ENCODE peak calls at places on chromosomes 1 and 21, in six cellular contexts. M is Panc1, O is suprapubic skin, W is H9, H is testis, K is left ventricle myocardium inferior. L is an unnamed sample. For H3K4me1, the result is how much of the 10 kb centered on the place peaks cover.

GRCh38 chr1:3333903-3334302 is 120.6 kb upstream of the ARHGEF16 start:
- DNase-seq in M (no peak), O (no peak), W (no peak), H (no peak), K (no peak), L (no peak)

GRCh38 chr1:94855307-94855700 is 35.1 kb downstream of the SLC44A3 start:
- DNase-seq in M (no peak), O (no peak), W (no peak), H (no peak), K (no peak), L (no peak)

GRCh38 chr1:225460737-225461532 is 33.1 kb upstream of the LBR start:
- DNase-seq in M (no peak), O (peak), W (no peak), H (no peak), K (no peak), L (no peak)

GRCh38 chr1:40786171-40786994 is 2.8 kb downstream of the KCNQ4 start:
- DNase-seq in M (no peak), O (no peak), W (no peak), H (no peak), K (no peak), L (no peak)

GRCh38 chr1:44067258-44068250 is 36.3 kb upstream of the SLC6A9 start:
- DNase-seq in M (no peak), O (no peak), W (no peak), H (no peak), K (no peak), L (no peak)

GRCh38 chr1:209456878-209457277 is 126.6 kb upstream of the CAMK1G start:
- DNase-seq in M (no peak), O (no peak), W (no peak), H (no peak), K (no peak), L (no peak)

GRCh38 chr1:156896490-156897033 is 3.0 kb downstream of the PEAR1 start:
- DNase-seq in M (peak), O (no peak), W (peak), H (no peak), K (no peak), L (peak)

GRCh38 chr1:109622895-109623294 is 3.3 kb downstream of the AMPD2 start:
- DNase-seq in M (no peak), O (no peak), W (no peak), H (no peak), K (no peak), L (no peak)

GRCh38 chr1:180494370-180494769 is 8.0 kb downstream of the ACBD6 start:
- DNase-seq in M (no peak), O (no peak), W (no peak), H (no peak), K (no peak), L (no peak)

GRCh38 chr1:212234431-212235298 is 50.5 kb upstream of the PPP2R5A start:
- DNase-seq in M (peak), O (no peak), W (no peak), H (no peak), K (peak), L (peak)

GRCh38 chr21:31195334-31196015 is 148.6 kb downstream of the TIAM1 start:
- DNase-seq in M (no peak), O (no peak), W (no peak), H (no peak), K (no peak), L (no peak)

GRCh38 chr21:31196724-31197123 is 147.3 kb downstream of the TIAM1 start:
- DNase-seq in M (no peak), O (no peak), W (no peak), H (no peak), K (no peak), L (no peak)

GRCh38 chr21:31193761-31194160 is 150.3 kb downstream of the TIAM1 start:
- DNase-seq in M (no peak), O (no peak), W (peak), H (peak), K (no peak), L (no peak)

GRCh38 chr21:31191553-31191952 is 152.5 kb downstream of the TIAM1 start:
- DNase-seq in M (no peak), O (no peak), W (no peak), H (no peak), K (no peak), L (no peak)

DNA sequence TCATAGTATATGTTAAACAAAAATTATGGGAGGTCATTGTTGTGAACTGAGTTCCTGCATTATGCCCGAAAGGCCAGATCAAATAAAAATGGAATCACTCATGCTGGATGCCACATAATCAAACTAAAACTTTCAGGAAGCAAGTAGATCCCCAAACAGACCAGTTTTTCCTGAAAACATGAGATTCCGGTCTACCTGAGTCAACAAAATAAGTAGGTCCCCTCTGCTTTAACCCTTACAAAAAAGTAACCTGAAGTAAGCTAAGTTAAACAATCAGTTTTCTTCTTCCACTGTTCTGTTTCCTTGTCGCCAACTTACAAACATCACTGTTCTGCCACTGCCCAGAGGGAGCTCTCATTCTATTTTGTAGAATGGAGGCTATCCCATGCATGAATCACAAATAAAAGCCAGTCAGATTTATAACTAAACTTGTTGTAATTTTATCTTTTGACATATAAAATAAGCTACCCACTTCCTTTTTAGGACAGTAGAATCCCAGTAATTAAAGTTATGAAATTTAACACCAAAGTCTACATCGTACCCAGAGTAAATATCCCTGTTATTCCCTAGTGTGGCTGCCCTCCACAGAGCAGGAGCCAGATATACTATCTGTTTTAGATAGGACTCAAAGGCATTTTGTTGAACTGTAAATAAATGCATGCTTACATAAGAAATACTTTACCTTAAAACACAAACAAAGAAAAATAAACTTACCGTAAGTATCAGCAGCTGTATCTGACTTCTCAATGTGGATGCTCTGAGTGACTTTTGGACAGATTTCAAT is 149.4 kb downstream of the TIAM1 start:
- DNase-seq in M (no peak), O (no peak), W (no peak), H (no peak), K (no peak), L (no peak)
- H3K4me1 ChIP-seq in M (under half), O (under half), W (under half), H (under half), K (under half), L (under half)

GRCh38 chr1:164610528-164611222 is 51.7 kb downstream of the PBX1 start:
- DNase-seq in M (no peak), O (no peak), W (no peak), H (no peak), K (no peak), L (no peak)
- TF ChIP-seq CTCF in M (no peak), O (no peak), W (no peak), H (no peak), K (no peak), L (no peak)

GRCh38 chr1:41803656-41804055 is 115.1 kb downstream of the HIVEP3 start:
- DNase-seq in M (no peak), O (no peak), W (no peak), H (no peak), K (no peak), L (no peak)

GRCh38 chr1:41805771-41806471 is 112.8 kb downstream of the HIVEP3 start:
- DNase-seq in M (no peak), O (no peak), W (no peak), H (no peak), K (no peak), L (peak)

GRCh38 chr1:41804176-41804575 is 114.5 kb downstream of the HIVEP3 start:
- DNase-seq in M (no peak), O (no peak), W (no peak), H (no peak), K (no peak), L (no peak)

GRCh38 chr1:41807390-41807789 is 111.3 kb downstream of the HIVEP3 start:
- DNase-seq in M (no peak), O (no peak), W (no peak), H (no peak), K (peak), L (no peak)

GRCh38 chr1:41806472-41807155 is 112.1 kb downstream of the HIVEP3 start:
- DNase-seq in M (no peak), O (no peak), W (no peak), H (no peak), K (no peak), L (no peak)
- H3K4me1 ChIP-seq in M (under half), O (under half), W (under half), H (under half), K (under half), L (under half)

GRCh38 chr1:220368352-220369265 is 96.4 kb upstream of the RAB3GAP2 start:
- DNase-seq in M (no peak), O (no peak), W (peak), H (no peak), K (no peak), L (no peak)

GRCh38 chr1:220372451-220372850 is 100.2 kb upstream of the RAB3GAP2 start:
- DNase-seq in M (no peak), O (no peak), W (no peak), H (no peak), K (no peak), L (no peak)

GRCh38 chr1:220369511-220369910 is 97.3 kb upstream of the RAB3GAP2 start:
- DNase-seq in M (no peak), O (no peak), W (no peak), H (no peak), K (no peak), L (no peak)

GRCh38 chr1:220370041-220370700 is 97.9 kb upstream of the RAB3GAP2 start:
- DNase-seq in M (no peak), O (no peak), W (no peak), H (no peak), K (no peak), L (no peak)

GRCh38 chr1:220371324-220371723 is 99.1 kb upstream of the RAB3GAP2 start:
- DNase-seq in M (no peak), O (no peak), W (peak), H (no peak), K (no peak), L (no peak)
- TF ChIP-seq CTCF in M (no peak), O (no peak), W (peak), H (no peak), K (no peak), L (no peak)

GRCh38 chr1:198667796-198668195 is 29.0 kb downstream of the PTPRC start:
- DNase-seq in M (no peak), O (no peak), W (no peak), H (no peak), K (no peak), L (no peak)

GRCh38 chr1:198663996-198664789 is 25.4 kb downstream of the PTPRC start:
- DNase-seq in M (no peak), O (no peak), W (no peak), H (no peak), K (no peak), L (no peak)

GRCh38 chr1:198669771-198670170 is 30.9 kb downstream of the PTPRC start:
- DNase-seq in M (no peak), O (no peak), W (no peak), H (no peak), K (no peak), L (no peak)

GRCh38 chr1:198669023-198669698 is 30.3 kb downstream of the PTPRC start:
- DNase-seq in M (no peak), O (no peak), W (no peak), H (no peak), K (no peak), L (no peak)

GRCh38 chr1:198667186-198667585 is 28.3 kb downstream of the PTPRC start:
- DNase-seq in M (no peak), O (no peak), W (no peak), H (no peak), K (no peak), L (no peak)
- H3K4me1 ChIP-seq in M (under half), O (under half), W (under half), H (under half), K (under half), L (under half)